ENCODE peak calls at places on chromosomes 5 and 9, in nine cellular contexts. J is iris pigment epithelial cell; D is anterior cingulate cortex; S is RCC 7860; X is WTC11; I is CD8-positive, alpha-beta memory T cell; N is right lobe of liver; U is stimulated activated effector memory CD8-positive, alpha-beta T cell treated with anti-CD3 and anti-CD28 coated beads, Interleukin-12 subunit alpha, Interleukin-12 subunit beta, amount 100 ng/mL, for 72 hours; O is effector CD4-positive, alpha-beta T cell. L is an unnamed sample.

GRCh38 chr5:172758077-172758835 is 12.7 kb downstream of the DUSP1 start:
- DNase-seq in N (no peak), O (no peak), J (peak; percentile 98), U (no peak), X (no peak), S (peak; percentile 98), D (no peak), I (no peak), L (no peak)

GRCh38 chr5:137142371-137143243 is 356.5 kb downstream of the SPOCK1 start:
- DNase-seq in D (no peak), S (peak; percentile 90), I (no peak), J (peak; percentile 67), X (no peak), O (no peak), N (no peak), U (no peak), L (no peak)

GRCh38 chr5:59757442-59757841 is 136.1 kb downstream of the PDE4D start:
- DNase-seq in S (peak; percentile 55), U (no peak), J (peak; percentile 79), N (no peak), I (no peak), O (no peak), X (no peak), D (no peak), L (no peak)

GRCh38 chr9:114988962-114989599 is 58.7 kb upstream of the TNFSF8 start:
- DNase-seq in N (no peak), U (peak; percentile 72), J (peak; percentile 10), D (no peak), I (no peak), O (no peak), X (no peak), S (peak; percentile 69), L (no peak)

GRCh38 chr9:136103651-136104487 is 8.8 kb upstream of the NACC2 start:
- DNase-seq in U (no peak), S (no peak), J (no peak), X (peak; percentile 62), D (no peak), O (no peak), N (no peak), I (no peak), L (no peak)

GRCh38 chr9:129176786-129177442 is 1.1 kb downstream of the IER5L start:
- DNase-seq in X (peak; percentile 41), O (no peak), S (no peak), D (no peak), N (peak; percentile 59), I (peak; percentile 18), J (peak; percentile 62), U (peak; percentile 72), L (no peak)

GRCh38 chr5:147805030-147805454 is 22.5 kb upstream of the JAKMIP2 start:
- DNase-seq in X (no peak), O (no peak), J (no peak), I (no peak), U (no peak), D (no peak), N (no peak), S (no peak), L (no peak)

GRCh38 chr9:17065062-17065461 is 69.8 kb upstream of the CNTLN start:
- DNase-seq in S (no peak), X (no peak), I (no peak), D (no peak), U (no peak), O (no peak), N (peak; percentile 83), J (peak; percentile 16), L (no peak)

GRCh38 chr9:71592400-71592799 is 175.9 kb downstream of the CEMIP2 start:
- DNase-seq in O (no peak), D (no peak), U (no peak), N (no peak), J (peak; percentile 49), I (no peak), S (peak; percentile 72), X (no peak), L (no peak)

GRCh38 chr5:153895266-153895665 is 143.4 kb downstream of the FAM114A2 start:
- DNase-seq in S (no peak), D (no peak), O (no peak), N (no peak), I (no peak), J (no peak), X (no peak), U (no peak), L (no peak)

GRCh38 chr9:78775889-78776288 is 479.0 kb downstream of the PSAT1 start:
- DNase-seq in J (no peak), D (no peak), I (no peak), U (no peak), O (no peak), X (no peak), N (no peak), S (no peak), L (no peak)

GRCh38 chr9:115211413-115212204 is 93.7 kb upstream of the TNC start:
- DNase-seq in I (no peak), S (peak; percentile 75), U (no peak), O (no peak), X (no peak), N (no peak), D (no peak), J (peak; percentile 62), L (no peak)

L was measured in stimulated activated CD4-positive, alpha-beta T cell treated with anti-CD3 and anti-CD28 coated beads, TNF-alpha, amount 100 ng/mL, for 48 hours.